ENCODE peak calls at places on chromosomes 1 and 21, in five cellular contexts. E is GM12878, N is HCT116, U is K562, D is SK-N-SH. T is an unnamed sample.

GRCh38 chr1:90475623-90476022 is 241.5 kb downstream of the BARHL2 start:
- DNase-seq in D (no peak), N (peak), E (no peak), U (no peak), T (no peak)

GRCh38 chr1:109198043-109198695 is 15.5 kb upstream of the SARS1 start:
- DNase-seq in D (no peak), U (peak), N (no peak), E (no peak), T (no peak)

GRCh38 chr1:63116016-63116415 is 206.4 kb upstream of the FOXD3 start:
- DNase-seq in U (no peak), D (no peak), N (no peak), E (no peak), T (no peak)

GRCh38 chr1:232450626-232451025 is 179.3 kb downstream of the SIPA1L2 start:
- DNase-seq in D (no peak), N (no peak), E (no peak), U (no peak), T (no peak)

GRCh38 chr1:243256590-243256989 is 749 bp downstream of the SDCCAG8 start:
- DNase-seq in D (no peak), E (no peak), U (no peak), N (no peak), T (no peak)

GRCh38 chr1:202964755-202965440 is 2.2 kb downstream of the CYB5R1 start:
- DNase-seq in U (no peak), E (no peak), D (no peak), N (no peak), T (no peak)

GRCh38 chr1:15618685-15619525 is 1.6 kb downstream of the DDI2 start:
- DNase-seq in D (no peak), E (no peak), N (no peak), U (no peak), T (no peak)

GRCh38 chr1:22745675-22746585 is 35.3 kb downstream of the EPHB2 start:
- DNase-seq in N (no peak), U (no peak), E (no peak), D (peak), T (no peak)

GRCh38 chr1:180542530-180543171 is 16.1 kb upstream of the OVAAL start:
- DNase-seq in E (no peak), N (no peak), D (no peak), U (no peak), T (no peak)

GRCh38 chr1:103197266-103197665 is 88.9 kb upstream of the COL11A1 start:
- DNase-seq in U (no peak), E (no peak), N (no peak), D (no peak), T (no peak)

GRCh38 chr1:165898837-165899236 is 71.4 kb downstream of the UCK2 start:
- DNase-seq in E (no peak), D (no peak), N (no peak), U (no peak), T (no peak)

GRCh38 chr21:34969431-34970036 is 79.6 kb downstream of the RUNX1 start:
- DNase-seq in U (no peak), D (no peak), E (no peak), N (no peak), T (no peak)

GRCh38 chr21:34970126-34970525 is 79.0 kb downstream of the RUNX1 start:
- DNase-seq in D (no peak), U (no peak), N (no peak), E (no peak), T (no peak)

GRCh38 chr21:34965200-34966174 is 83.6 kb downstream of the RUNX1 start:
- DNase-seq in D (no peak), E (no peak), N (no peak), U (no peak), T (no peak)

GRCh38 chr21:34968414-34969333 is 80.4 kb downstream of the RUNX1 start:
- DNase-seq in D (no peak), U (no peak), E (no peak), N (no peak), T (no peak)

DNA sequence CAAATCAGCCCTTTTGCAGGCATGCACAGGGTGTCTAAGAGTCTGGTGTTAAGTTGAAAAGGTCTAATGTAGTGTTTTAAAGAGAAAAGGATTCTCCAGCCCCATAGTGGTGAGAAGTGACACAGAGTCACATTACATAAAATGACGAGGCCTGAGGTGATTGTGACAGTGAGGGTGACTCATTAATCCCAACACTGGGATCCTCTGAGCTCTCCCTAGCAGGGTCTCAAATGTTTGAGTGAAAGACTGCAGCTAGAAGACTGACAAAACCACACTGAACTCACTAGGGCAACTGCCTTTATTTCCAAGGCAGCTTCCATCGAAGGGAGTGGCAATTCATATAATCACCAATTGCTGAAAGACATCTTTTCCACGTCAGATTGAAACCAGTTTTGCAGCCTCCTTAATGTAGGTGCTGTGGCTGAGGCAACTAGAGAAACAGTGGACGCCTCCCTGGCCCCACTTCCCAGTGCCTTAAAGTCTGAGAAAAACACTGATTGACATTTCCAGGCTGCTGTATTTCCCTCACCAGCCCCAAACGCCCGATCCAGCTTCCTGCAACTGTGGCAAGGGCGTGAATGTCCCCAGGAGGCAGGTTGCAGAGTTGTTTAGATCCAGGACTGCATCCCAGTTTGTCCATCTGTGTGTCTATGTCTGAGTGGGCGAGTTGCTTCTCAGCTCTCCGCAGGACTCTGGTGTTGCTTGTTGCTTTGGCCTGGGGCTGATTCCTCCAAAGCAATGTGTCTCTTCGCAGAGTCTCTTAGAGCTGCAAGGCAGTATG is 81.4 kb downstream of the RUNX1 start:
- DNase-seq in N (no peak), U (peak), D (no peak), E (no peak), T (no peak)
- TF ChIP-seq JUND in N (peak), U (peak), D (no peak), E (no peak), T (no peak)

DNA sequence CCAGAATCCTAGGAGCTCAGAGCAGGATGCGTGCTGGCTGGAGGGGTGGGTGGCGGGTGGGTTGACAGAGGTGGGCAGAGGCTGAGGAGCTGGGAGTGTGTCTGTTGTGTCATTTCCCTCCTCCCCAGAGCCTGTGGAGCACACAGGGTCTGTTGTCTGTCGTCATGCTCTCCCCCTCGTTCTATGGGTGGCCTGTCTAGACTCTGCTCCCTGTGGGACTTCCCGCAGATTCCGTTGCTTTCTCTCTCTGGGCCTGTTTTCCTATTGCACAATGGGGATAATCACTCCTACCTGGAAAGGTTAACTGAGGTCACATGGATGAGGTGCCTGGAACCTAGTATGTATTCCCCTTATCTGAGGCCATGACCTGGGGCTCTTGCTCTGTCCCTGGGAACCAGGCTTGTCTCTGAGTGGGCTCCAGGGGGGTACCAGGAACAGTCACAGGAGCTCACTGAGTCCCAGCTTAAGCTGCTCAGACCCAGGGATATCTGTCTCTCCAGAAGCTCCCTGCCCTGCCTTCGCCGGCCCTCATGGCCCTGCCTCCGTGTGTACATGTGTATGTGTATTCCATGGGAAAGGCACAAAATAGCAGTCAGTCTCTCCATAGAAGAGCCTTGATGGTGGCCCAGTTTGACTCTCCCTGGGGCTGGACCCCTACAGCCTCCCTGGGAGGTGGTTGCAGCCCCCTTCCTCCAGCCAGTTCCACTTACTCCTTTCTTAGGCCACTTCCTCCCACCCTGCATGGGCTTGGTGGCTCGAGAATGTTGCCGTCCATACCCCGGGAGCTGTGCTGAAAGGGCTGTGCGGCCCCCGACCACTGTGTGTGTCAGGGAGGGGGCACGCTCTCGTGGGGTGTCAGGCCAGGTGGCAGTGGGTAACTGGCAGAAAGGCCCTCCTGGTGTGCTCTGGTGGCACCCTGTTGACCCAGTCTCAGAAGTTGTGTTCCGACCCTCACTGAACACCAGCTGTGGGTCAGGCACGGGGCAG is 17.9 kb downstream of the PTPRF start:
- DNase-seq in U (no peak), E (no peak), N (no peak), D (no peak), T (no peak)
- TF ChIP-seq JUND in U (no peak), E (no peak), N (no peak), D (no peak), T (no peak)

DNA sequence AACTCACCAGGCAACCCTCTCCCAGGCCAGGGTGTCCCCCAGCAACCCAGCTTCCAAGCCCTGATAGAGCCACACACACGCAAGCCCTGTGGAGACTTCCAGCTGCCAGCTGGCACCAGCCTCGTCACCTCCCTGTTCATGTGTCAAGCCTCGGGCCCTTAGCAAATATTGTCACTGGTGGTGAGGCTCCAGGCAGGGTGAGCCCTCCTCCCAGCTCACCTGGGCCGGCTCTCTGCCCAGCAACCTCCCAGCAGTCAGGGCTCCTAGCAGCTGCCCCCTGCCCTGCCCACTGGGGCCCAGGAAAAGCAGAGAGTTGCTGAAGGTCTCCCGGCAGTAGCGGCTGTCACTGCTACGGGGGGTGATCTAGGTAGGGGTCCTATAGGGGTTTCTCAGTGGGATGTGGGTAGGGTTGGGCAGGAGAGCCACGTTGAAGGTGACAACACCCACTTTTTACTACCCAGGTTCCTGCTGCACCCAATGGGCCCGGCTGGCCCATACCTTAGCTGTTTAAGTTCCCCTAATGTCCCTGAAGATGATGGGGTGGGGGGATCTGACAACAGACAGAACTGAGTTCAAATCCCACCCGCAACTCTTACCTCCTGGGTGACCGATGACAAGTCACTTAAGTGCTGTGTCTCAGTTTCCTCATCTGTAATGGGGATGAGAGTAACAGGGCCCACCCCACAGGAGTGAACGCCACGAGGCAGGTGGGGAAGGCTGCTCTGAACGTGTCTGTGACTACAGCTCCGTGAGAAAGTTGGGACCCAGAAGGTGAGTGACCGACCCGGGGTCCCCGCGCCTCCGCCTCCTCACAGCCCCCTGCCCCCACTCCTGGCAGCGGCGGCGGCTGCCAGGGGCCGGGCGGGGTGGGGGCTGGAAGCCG is 678 bp downstream of the TTC39A start:
- DNase-seq in D (peak), E (no peak), U (no peak), N (no peak), T (peak)
- TF ChIP-seq JUND in D (no peak), E (no peak), U (no peak), N (no peak), T (peak)

GRCh38 chr1:53946252-53947171 is at the start of gene LRRC42:
- DNase-seq in D (peak), N (no peak), E (no peak), U (peak), T (peak)
- TF ChIP-seq JUND in D (no peak), N (no peak), E (no peak), U (no peak), T (no peak)

DNA sequence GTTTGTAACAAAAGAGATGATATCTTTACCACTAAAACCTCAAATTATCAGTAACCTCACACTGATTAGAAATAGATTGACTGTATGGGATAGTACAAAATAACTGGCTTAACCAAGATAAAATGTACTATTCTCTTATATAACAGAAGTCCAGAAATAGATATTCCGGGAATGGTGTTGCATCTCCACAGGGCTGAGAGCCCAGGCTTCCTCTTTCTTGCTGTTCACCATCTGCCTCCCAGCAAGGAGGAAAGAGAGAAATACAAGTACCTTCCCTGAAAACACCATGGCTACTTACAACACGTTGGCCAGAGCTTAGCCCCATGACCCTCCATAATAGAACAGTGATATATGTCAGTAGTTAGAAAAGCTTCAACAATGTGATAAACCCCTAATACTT is 47.0 kb upstream of the KCNK1 start:
- DNase-seq in D (no peak), E (no peak), U (no peak), N (no peak), T (no peak)
- TF ChIP-seq JUND in D (no peak), E (no peak), U (no peak), N (no peak), T (no peak)

T was measured in T47D.